ENCODE peak calls at places on chromosomes 13 and 19, in seven cellular contexts. U is stimulated activated CD8-positive, alpha-beta memory T cell treated with anti-CD3 and anti-CD28 coated beads, Interleukin-4, amount 100 ng/mL, for 4 hours; X is fibroblast of lung; B is activated T-helper 1 cell treated with anti-CD3 and anti-CD28 coated beads, Interleukin-12 subunit alpha, Interleukin-12 subunit beta, Interleukin-2, Interleukin-4 antibody, amounts not matched to agents 30 ng/mL and 10 ng/mL and 1 ng/mL, durations not matched to agents 14 hours and 24 hours and 36 hours; H is stimulated activated CD4-positive, alpha-beta T cell treated with anti-CD3 and anti-CD28 coated beads, Interleukin-1b, Interleukin-23, amount 100 ng/mL, for 1 hour; O is cardiac muscle cell; Q is DND-41. E is an unnamed sample.

GRCh38 chr19:16886305-16886880 is 2.4 kb upstream of the F2RL3 start:
- DNase-seq in U (no peak), X (peak), B (no peak), H (no peak), O (peak), Q (no peak), E (no peak)

GRCh38 chr13:112248909-112249592 is 127.1 kb upstream of the SPACA7 start:
- DNase-seq in U (no peak), X (no peak), B (no peak), H (no peak), O (no peak), Q (no peak), E (no peak)

GRCh38 chr19:2887391-2887914 is 13.3 kb upstream of the ZNF57 start:
- DNase-seq in U (no peak), X (peak), B (no peak), H (no peak), O (peak), Q (peak), E (no peak)

GRCh38 chr19:45175663-45176345 is 2.2 kb downstream of the TRAPPC6A start:
- DNase-seq in U (no peak), X (no peak), B (no peak), H (no peak), O (no peak), Q (no peak), E (no peak)

GRCh38 chr13:114063545-114064515 is 68.6 kb downstream of the RASA3 start:
- DNase-seq in U (no peak), X (peak), B (no peak), H (no peak), O (peak), Q (no peak), E (no peak)

GRCh38 chr13:108609353-108609752 is 20.1 kb upstream of the MYO16 start:
- DNase-seq in U (no peak), X (peak), B (no peak), H (no peak), O (peak), Q (no peak), E (no peak)

GRCh38 chr19:35345671-35346111 is 2.0 kb upstream of the FFAR1 start:
- DNase-seq in U (no peak), X (no peak), B (no peak), H (no peak), O (no peak), Q (no peak), E (no peak)

GRCh38 chr13:49436890-49437289 is 7.0 kb downstream of the CAB39L start:
- DNase-seq in U (no peak), X (peak), B (no peak), H (no peak), O (peak), Q (no peak), E (no peak)

GRCh38 chr13:27851049-27851448 is 58.8 kb downstream of the GSX1 start:
- DNase-seq in U (no peak), X (no peak), B (no peak), H (no peak), O (no peak), Q (no peak), E (no peak)

GRCh38 chr19:49149652-49150105 is 5.5 kb downstream of the HRC start:
- DNase-seq in U (no peak), X (peak), B (no peak), H (no peak), O (peak), Q (no peak), E (no peak)